ENCODE peak calls at places on chromosomes 3 and 15, in four cellular contexts. P is uterus, H is psoas muscle, U is MM.1S. Y is an unnamed sample.

GRCh38 chr3:7504886-7505775 is 644.2 kb downstream of the GRM7 start:
- DNase-seq in H (no peak), U (no peak), P (no peak), Y (no peak)

GRCh38 chr3:186261638-186262037 is 100.4 kb downstream of the DGKG start:
- DNase-seq in U (peak; percentile 29), H (no peak), P (no peak), Y (no peak)

GRCh38 chr3:32780735-32781210 is 37.0 kb upstream of the TRIM71 start:
- DNase-seq in U (peak; percentile 42), H (peak; percentile 16), P (no peak), Y (peak; percentile 66)

GRCh38 chr3:73536336-73536895 is 88.3 kb downstream of the PDZRN3 start:
- DNase-seq in P (no peak), H (no peak), U (no peak), Y (no peak)

GRCh38 chr3:13484861-13485590 is 4.9 kb downstream of the HDAC11 start:
- DNase-seq in U (no peak), P (no peak), H (peak; percentile 80), Y (peak; percentile 81)

GRCh38 chr15:35667908-35668307 is 121.9 kb upstream of the DPH6 start:
- DNase-seq in H (no peak), P (no peak), U (no peak), Y (no peak)

GRCh38 chr15:68405426-68406250 is 26.3 kb downstream of the ITGA11 start:
- DNase-seq in P (peak; percentile 25), H (no peak), U (no peak), Y (no peak)

GRCh38 chr3:55474213-55474632 is 12.9 kb downstream of the WNT5A start:
- DNase-seq in P (no peak), U (no peak), H (no peak), Y (no peak)

GRCh38 chr3:168865022-168865551 is 769.4 kb upstream of the GOLIM4 start:
- DNase-seq in U (peak; percentile 48), H (no peak), P (no peak), Y (no peak)

GRCh38 chr3:177478170-177478859 is 281.0 kb upstream of the TBL1XR1 start:
- DNase-seq in P (peak; percentile 45), U (no peak), H (no peak), Y (peak; percentile 66)

GRCh38 chr3:74614133-74614967 is at the start of gene CNTN3:
- DNase-seq in P (no peak), H (peak; percentile 15), U (no peak), Y (peak; percentile 41)

GRCh38 chr3:151926956-151927355 is 53.5 kb downstream of the SUCNR1 start:
- DNase-seq in U (no peak), H (no peak), P (no peak), Y (peak; percentile 92)

DNA sequence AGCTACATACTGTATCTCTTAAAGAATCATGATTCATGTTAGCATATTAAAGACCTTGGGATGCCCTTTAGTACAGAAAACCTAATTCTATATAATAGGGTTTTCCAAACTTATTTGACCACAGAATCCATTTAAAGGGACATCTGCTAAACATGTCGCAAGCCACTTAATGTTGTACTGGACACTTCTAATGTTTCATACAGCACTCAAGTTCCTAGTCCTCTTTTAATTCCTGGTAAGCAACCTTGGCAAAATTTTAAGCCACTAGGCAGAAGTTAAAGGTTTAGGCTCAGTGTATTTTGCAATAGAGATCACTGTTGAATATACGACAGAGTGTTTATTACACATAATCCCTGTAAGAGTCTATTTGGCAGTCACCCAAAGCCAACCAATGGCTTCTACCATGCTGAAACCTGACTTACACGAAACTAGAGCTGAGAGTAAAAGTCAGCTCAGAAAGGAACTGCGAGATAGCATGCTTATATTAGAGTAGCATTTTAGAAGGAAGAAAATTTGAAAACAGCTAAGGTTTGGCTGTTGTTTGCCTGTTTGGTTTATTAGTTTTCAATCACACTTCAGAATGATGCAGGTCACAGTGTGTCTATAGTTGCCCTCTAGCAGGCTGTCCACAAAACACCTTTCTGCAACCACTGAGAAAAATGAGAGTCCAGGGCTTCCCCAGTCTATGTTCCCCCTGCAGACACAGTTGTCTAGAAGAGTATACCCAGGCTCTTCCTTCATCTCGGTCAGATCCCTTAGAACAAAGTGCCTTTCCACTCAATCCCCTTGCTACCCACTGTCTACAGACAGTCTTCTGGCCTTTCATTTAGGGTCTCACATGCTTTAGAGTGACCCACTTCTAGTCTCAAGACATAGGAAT is 104.4 kb downstream of the FMN1 start:
- DNase-seq in H (no peak), U (peak; percentile 53), P (no peak), Y (no peak)
- H3K4me3 ChIP-seq in H (no peak overlapping the region), U (no peak overlapping the region), P (no peak overlapping the region), Y (no peak overlapping the region)

GRCh38 chr15:40931300-40932142 is 2.4 kb downstream of the DLL4 start:
- DNase-seq in U (no peak), P (no peak), H (no peak), Y (peak; percentile 83)
- H3K27ac ChIP-seq in U (no peak overlapping the region), P (no peak overlapping the region), H (no peak overlapping the region), Y (no peak overlapping the region)

DNA sequence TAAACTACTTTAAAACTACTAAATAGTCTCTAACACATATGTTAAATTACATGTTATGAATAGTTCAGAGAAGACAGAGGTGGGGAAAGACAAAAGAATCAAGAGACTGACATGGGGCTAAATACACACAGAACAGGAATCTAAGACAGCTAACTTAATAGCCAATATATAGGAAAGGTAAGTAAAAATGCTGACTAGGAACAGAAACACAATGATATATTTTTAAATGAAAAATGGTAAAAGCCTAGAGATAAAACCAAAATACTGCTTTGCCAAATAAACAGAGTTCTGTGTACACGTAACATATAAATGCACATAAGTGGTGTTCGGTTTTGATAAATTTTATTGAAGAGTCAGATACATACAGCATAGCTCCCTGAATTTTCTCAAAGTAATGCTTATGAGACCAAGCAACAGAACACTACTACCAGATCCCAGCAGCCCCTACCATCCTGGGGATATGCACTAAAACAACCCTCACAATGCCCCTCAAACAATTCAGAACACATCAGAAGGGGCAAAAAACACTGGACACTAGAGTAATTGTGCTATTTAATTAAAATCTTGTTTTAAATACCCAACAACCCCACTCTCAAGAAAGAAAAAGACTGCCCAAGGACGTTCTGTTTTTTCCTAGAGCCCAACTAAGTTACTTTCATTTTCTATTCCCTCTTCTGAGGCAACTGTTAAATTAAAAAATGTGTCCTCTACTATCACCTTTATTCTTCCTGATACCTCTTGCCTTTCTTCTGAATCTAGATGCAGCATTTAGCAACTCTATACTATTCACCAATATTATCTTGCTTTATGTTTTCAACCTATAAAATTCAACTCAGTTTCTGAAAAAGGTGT is 121.1 kb downstream of the ADAM10 start:
- DNase-seq in P (no peak), U (peak; percentile 48), H (no peak), Y (no peak)
- H3K4me3 ChIP-seq in P (peak overlapping the region; percentile 26), U (peak overlapping the region; percentile 49), H (peak overlapping the region; percentile 52), Y (peak overlapping the region; percentile 63)

GRCh38 chr3:37766797-37767776 is 94.6 kb upstream of the CTDSPL start:
- DNase-seq in P (no peak), U (peak; percentile 59), H (no peak), Y (no peak)
- H3K27ac ChIP-seq in P (peak overlapping the region; percentile 44), U (peak overlapping the region; percentile 57), H (peak overlapping the region; percentile 55), Y (no peak overlapping the region)

Y was measured in osteoblast.